ENCODE peak calls at places on chromosomes 12 and 14, in eight cellular contexts. S is H7; J is psoas muscle; W is cerebellar cortex; O is nucleus accumbens; U is PC-3; A is activated T-helper 1 cell treated with anti-CD3 and anti-CD28 coated beads, Interleukin-12 subunit alpha, Interleukin-12 subunit beta, Interleukin-2, Interleukin-4 antibody, amounts not matched to agents 30 ng/mL and 10 ng/mL and 1 ng/mL, durations not matched to agents 14 hours and 24 hours and 36 hours; X is Right ventricle myocardium superior. Y is an unnamed sample.

GRCh38 chr14:30077946-30078345 is 150.3 kb upstream of the PRKD1 start:
- DNase-seq in W (no peak), J (no peak), O (no peak), U (no peak), A (no peak), X (no peak), S (no peak), Y (no peak)

GRCh38 chr14:68785817-68786490 is 6.9 kb downstream of the ZFP36L1 start:
- DNase-seq in O (no peak), W (peak), J (no peak), X (no peak), U (peak), S (peak), A (no peak), Y (peak)

GRCh38 chr14:58587271-58587670 is 50.5 kb upstream of the DACT1 start:
- DNase-seq in A (no peak), U (no peak), X (no peak), S (no peak), O (no peak), J (no peak), W (no peak), Y (no peak)

GRCh38 chr12:47397664-47398281 is 308.1 kb downstream of the RPAP3 start:
- DNase-seq in S (peak), A (peak), X (no peak), O (no peak), W (peak), J (no peak), U (peak), Y (peak)

GRCh38 chr12:51798507-51798906 is 50.0 kb downstream of the FIGNL2 start:
- DNase-seq in O (no peak), S (no peak), J (no peak), X (no peak), U (peak), W (no peak), A (no peak), Y (no peak)

GRCh38 chr14:73633115-73633514 is 11.7 kb upstream of the DNAL1 start:
- DNase-seq in W (no peak), S (no peak), U (no peak), O (no peak), X (no peak), A (no peak), J (no peak), Y (no peak)

GRCh38 chr14:64644629-64645028 is 59.6 kb upstream of the PLEKHG3 start:
- DNase-seq in J (no peak), W (no peak), X (no peak), U (no peak), O (no peak), A (no peak), S (no peak), Y (no peak)

GRCh38 chr12:95733156-95733825 is 57.3 kb downstream of the NTN4 start:
- DNase-seq in U (peak), W (peak), S (no peak), O (no peak), A (no peak), X (no peak), J (no peak), Y (no peak)

GRCh38 chr12:14403711-14404164 is 38.3 kb downstream of the ATF7IP start:
- DNase-seq in J (no peak), O (no peak), A (no peak), S (no peak), X (no peak), U (peak), W (peak), Y (peak)

GRCh38 chr12:2804390-2805145 is 7.9 kb upstream of the ITFG2 start:
- DNase-seq in U (peak), S (no peak), X (peak), A (no peak), J (peak), W (peak), O (no peak), Y (no peak)

GRCh38 chr12:2387051-2387834 is 334.5 kb downstream of the CACNA1C start:
- DNase-seq in U (no peak), A (peak), W (no peak), O (no peak), J (no peak), X (no peak), S (no peak), Y (no peak)

GRCh38 chr12:38282886-38283285 is 33.7 kb upstream of the ALG10B start:
- DNase-seq in U (peak), O (no peak), S (no peak), X (no peak), W (no peak), A (no peak), J (no peak), Y (no peak)

GRCh38 chr14:65035049-65035448 is 48.4 kb downstream of the FNTB start:
- DNase-seq in U (no peak), A (no peak), X (peak), W (peak), O (peak), S (no peak), J (peak), Y (peak)

GRCh38 chr12:109157986-109158385 is 41.6 kb downstream of the ACACB start:
- DNase-seq in S (no peak), A (no peak), J (no peak), W (no peak), U (no peak), O (no peak), X (no peak), Y (peak)

GRCh38 chr12:30617568-30617967 is 78.1 kb downstream of the IPO8 start:
- DNase-seq in J (no peak), W (no peak), X (no peak), U (no peak), A (no peak), S (no peak), O (no peak), Y (no peak)

GRCh38 chr14:32530800-32531199 is 201.7 kb downstream of the AKAP6 start:
- DNase-seq in S (no peak), A (no peak), W (no peak), X (no peak), U (no peak), O (no peak), J (no peak), Y (no peak)

GRCh38 chr12:29427964-29428363 is 47.0 kb upstream of the ERGIC2 start:
- DNase-seq in J (no peak), S (peak), O (no peak), U (peak), W (no peak), X (no peak), A (no peak), Y (no peak)

GRCh38 chr14:67557656-67558055 is 24.6 kb downstream of the PLEKHH1 start:
- DNase-seq in S (no peak), X (no peak), U (no peak), W (no peak), O (no peak), A (no peak), J (peak), Y (no peak)

GRCh38 chr12:40957417-40957816 is 230.7 kb upstream of the PDZRN4 start:
- DNase-seq in J (no peak), X (no peak), O (no peak), A (no peak), U (no peak), S (no peak), W (no peak), Y (no peak)

GRCh38 chr14:93898081-93898611 is 29.0 kb upstream of the FAM181A start:
- DNase-seq in X (no peak), A (no peak), W (no peak), O (no peak), J (no peak), S (no peak), U (no peak), Y (no peak)

GRCh38 chr12:52942914-52943207 is 6.1 kb upstream of the KRT18 start:
- DNase-seq in X (no peak), O (no peak), A (no peak), S (peak), W (no peak), J (no peak), U (no peak), Y (no peak)

GRCh38 chr12:3136641-3137267 is 59.6 kb downstream of the TSPAN9 start:
- DNase-seq in S (no peak), O (no peak), U (no peak), X (no peak), J (no peak), W (no peak), A (no peak), Y (no peak)

GRCh38 chr14:50957296-50957695 is 13.0 kb upstream of the PYGL start:
- DNase-seq in A (no peak), O (no peak), W (no peak), S (no peak), J (no peak), U (peak), X (no peak), Y (no peak)

GRCh38 chr14:100524933-100525243 is 62.3 kb downstream of the BEGAIN start:
- DNase-seq in J (peak), U (no peak), X (no peak), O (no peak), A (no peak), S (peak), W (peak), Y (peak)

GRCh38 chr12:125340791-125341190 is 275.6 kb downstream of the AACS start:
- DNase-seq in X (no peak), A (no peak), S (no peak), U (peak), J (no peak), W (peak), O (no peak), Y (peak)

GRCh38 chr12:98127336-98127679 is 388.1 kb upstream of the TMPO start:
- DNase-seq in J (no peak), S (no peak), U (no peak), W (no peak), A (no peak), O (no peak), X (no peak), Y (no peak)

GRCh38 chr14:89186850-89187376 is 230.1 kb downstream of the FOXN3 start:
- DNase-seq in U (peak), W (no peak), O (no peak), X (no peak), J (peak), A (no peak), S (no peak), Y (peak)

GRCh38 chr12:53754633-53755261 is 3.0 kb upstream of the CISTR start:
- DNase-seq in U (peak), A (no peak), J (no peak), S (no peak), W (peak), O (no peak), X (no peak), Y (peak)